ENCODE peak calls at places on chromosomes 2 and 18, in nine cellular contexts. E is NCI-H1417; G is activated CD8-positive, alpha-beta memory T cell treated with anti-CD3 and anti-CD28 coated beads, Interleukin-2, amount 10 ng/mL, durations not matched to agents 7 days and 5 days; T is ureter; N is Peyer's patch; P is ovary; Z is C1 segment of cervical spinal cord; Y is immature natural killer cell; K is head of caudate nucleus. O is an unnamed sample.

GRCh38 chr2:99609851-99610381 is 120.1 kb upstream of the REV1 start:
- DNase-seq in T (no peak), E (no peak), Y (no peak), G (no peak), P (no peak), K (no peak), N (no peak), Z (no peak), O (no peak)

GRCh38 chr18:25713104-25713503 is 361.1 kb upstream of the ZNF521 start:
- DNase-seq in P (no peak), K (no peak), G (no peak), T (no peak), Y (no peak), N (no peak), Z (no peak), E (no peak), O (no peak)

GRCh38 chr2:151269798-151270568 is 8.3 kb upstream of the RBM43 start:
- DNase-seq in N (no peak), G (no peak), Y (no peak), T (no peak), K (no peak), E (no peak), Z (no peak), P (no peak), O (no peak)

GRCh38 chr18:62088146-62088545 is 98.7 kb downstream of the PIGN start:
- DNase-seq in K (no peak), E (no peak), P (no peak), N (no peak), Y (no peak), G (no peak), T (no peak), Z (no peak), O (no peak)

GRCh38 chr2:230946429-230947234 is 21.6 kb upstream of the GPR55 start:
- DNase-seq in Y (no peak), K (no peak), G (peak), Z (no peak), E (no peak), P (no peak), T (no peak), N (no peak), O (no peak)

GRCh38 chr2:229920011-229920781 is 1.6 kb downstream of the TRIP12 start:
- DNase-seq in P (no peak), G (peak), E (no peak), Y (peak), K (no peak), T (no peak), N (no peak), Z (no peak), O (no peak)

GRCh38 chr2:232372231-232373208 is 6.0 kb upstream of the ALPP start:
- DNase-seq in E (no peak), T (no peak), Y (no peak), K (no peak), N (no peak), P (no peak), G (no peak), Z (no peak), O (no peak)

GRCh38 chr18:29823671-29824070 is 1218.9 kb downstream of the DSC3 start:
- DNase-seq in T (no peak), N (no peak), Z (no peak), Y (no peak), E (no peak), P (no peak), G (no peak), K (no peak), O (no peak)

GRCh38 chr2:15668611-15669305 is 77.1 kb downstream of the DDX1 start:
- DNase-seq in Z (no peak), E (no peak), Y (no peak), T (no peak), N (no peak), G (no peak), K (no peak), P (no peak), O (no peak)

GRCh38 chr18:26457611-26458350 is 90.6 kb downstream of the KCTD1 start:
- DNase-seq in Z (no peak), N (no peak), T (no peak), P (no peak), Y (no peak), E (no peak), G (no peak), K (peak), O (no peak)

GRCh38 chr2:112701092-112701491 is 19.7 kb upstream of the NT5DC4 start:
- DNase-seq in G (peak), Z (no peak), N (no peak), T (peak), P (no peak), E (no peak), Y (no peak), K (no peak), O (no peak)

GRCh38 chr18:36169938-36170337 is 17.4 kb upstream of the MOCOS start:
- DNase-seq in P (no peak), G (no peak), Y (no peak), E (no peak), N (no peak), K (no peak), Z (no peak), T (no peak), O (no peak)

GRCh38 chr2:134253117-134253704 is 661 bp upstream of the MGAT5 start:
- DNase-seq in T (no peak), Y (no peak), E (no peak), K (no peak), N (no peak), P (no peak), Z (no peak), G (peak), O (no peak)

GRCh38 chr2:111049792-111050640 is 70.7 kb upstream of the BCL2L11 start:
- DNase-seq in K (no peak), G (no peak), N (no peak), P (no peak), Y (peak), E (no peak), Z (no peak), T (no peak), O (no peak)

GRCh38 chr2:205679410-205680009 is 2.8 kb upstream of the NRP2 start:
- DNase-seq in N (no peak), E (no peak), G (no peak), K (no peak), T (no peak), P (no peak), Z (no peak), Y (no peak), O (no peak)

GRCh38 chr18:6414118-6414722 is 491 bp downstream of the L3MBTL4 start:
- DNase-seq in P (peak), Z (peak), E (peak), T (peak), K (peak), G (no peak), N (peak), Y (peak), O (peak)

GRCh38 chr2:104408266-104408665 is 445.6 kb upstream of the POU3F3 start:
- DNase-seq in N (no peak), P (no peak), Z (no peak), T (no peak), Y (no peak), E (no peak), K (no peak), G (no peak), O (no peak)

GRCh38 chr18:45137089-45137423 is 456.4 kb downstream of the SETBP1 start:
- DNase-seq in Y (no peak), E (no peak), G (no peak), Z (no peak), N (no peak), P (no peak), K (no peak), T (no peak), O (no peak)

GRCh38 chr18:26547302-26548143 is 830 bp downstream of the KCTD1 start:
- DNase-seq in G (peak), Z (peak), Y (peak), P (peak), N (peak), K (peak), E (no peak), T (peak), O (peak)

GRCh38 chr2:18991177-18992168 is 366.9 kb downstream of the OSR1 start:
- DNase-seq in Z (peak), Y (no peak), N (peak), G (no peak), K (peak), E (no peak), T (no peak), P (peak), O (no peak)

GRCh38 chr2:233419626-233420431 is 65.5 kb downstream of the DGKD start:
- DNase-seq in K (no peak), N (no peak), P (no peak), G (peak), T (peak), E (no peak), Y (no peak), Z (no peak), O (no peak)

GRCh38 chr2:42234056-42234455 is 64.9 kb downstream of the EML4 start:
- DNase-seq in G (no peak), N (no peak), E (no peak), Z (no peak), Y (no peak), K (no peak), P (no peak), T (no peak), O (no peak)

GRCh38 chr2:230879271-230879882 is 14.6 kb downstream of the ITM2C start:
- DNase-seq in G (no peak), E (peak), Y (no peak), N (peak), K (peak), T (peak), P (no peak), Z (no peak), O (no peak)

GRCh38 chr2:158746488-158746887 is 48.6 kb upstream of the DAPL1 start:
- DNase-seq in Z (no peak), Y (no peak), G (no peak), N (no peak), T (no peak), K (no peak), E (no peak), P (no peak), O (no peak)

GRCh38 chr2:39377226-39377939 is 59.7 kb downstream of the MAP4K3 start:
- DNase-seq in E (no peak), Y (peak), P (no peak), G (peak), K (no peak), N (no peak), Z (no peak), T (no peak), O (no peak)

GRCh38 chr2:177282101-177282573 is 17.6 kb upstream of the NFE2L2 start:
- DNase-seq in Y (no peak), P (no peak), E (no peak), G (no peak), N (no peak), K (no peak), T (peak), Z (no peak), O (no peak)

GRCh38 chr2:238868616-238869292 is 20.9 kb downstream of the TWIST2 start:
- DNase-seq in K (no peak), Y (no peak), P (peak), N (no peak), E (no peak), T (peak), Z (no peak), G (no peak), O (no peak)

GRCh38 chr18:12946549-12947354 is 1.1 kb upstream of the SEH1L start:
- DNase-seq in G (no peak), K (peak), P (peak), T (peak), Y (no peak), N (no peak), Z (no peak), E (no peak), O (no peak)

GRCh38 chr2:101116841-101117552 is 34.2 kb downstream of the TBC1D8 start:
- DNase-seq in K (no peak), P (no peak), Z (no peak), T (no peak), Y (no peak), N (no peak), E (no peak), G (no peak), O (no peak)

GRCh38 chr2:10331033-10331701 is 28.5 kb downstream of the HPCAL1 start:
- DNase-seq in G (peak), Z (no peak), N (peak), E (no peak), K (peak), P (no peak), T (no peak), Y (peak), O (peak)

GRCh38 chr18:9475643-9476580 is 599 bp downstream of the RALBP1 start:
- DNase-seq in E (no peak), G (peak), Y (peak), N (no peak), Z (no peak), P (no peak), K (peak), T (peak), O (peak)

GRCh38 chr2:46431481-46432235 is 47.7 kb upstream of the TMEM247 start:
- DNase-seq in T (no peak), Y (no peak), E (no peak), K (no peak), N (no peak), G (no peak), P (no peak), Z (no peak), O (no peak)

GRCh38 chr2:54610700-54611099 is 112.8 kb upstream of the EML6 start:
- DNase-seq in P (no peak), Z (no peak), T (no peak), E (peak), N (no peak), Y (no peak), K (no peak), G (no peak), O (no peak)

GRCh38 chr18:63440219-63440618 is 17.9 kb upstream of the VPS4B start:
- DNase-seq in N (no peak), Z (no peak), T (no peak), K (peak), E (no peak), Y (no peak), G (no peak), P (no peak), O (no peak)

O was measured in GM19239.